ENCODE peak calls at places on chromosomes 7 and 10, in eight cellular contexts. D is stimulated activated CD4-positive, alpha-beta T cell treated with anti-CD3 and anti-CD28 coated beads, Interleukin-4, amount 100 ng/mL, for 24 hours; A is hepatocyte; I is left ventricle myocardium inferior; W is hypothalamus; M is hippocampal formation; E is cerebellum; Q is CD8-positive, alpha-beta memory T cell. G is an unnamed sample.

GRCh38 chr10:43963793-43964425 is 315.2 kb upstream of the ZNF32 start:
- DNase-seq in D (no peak), A (no peak), I (no peak), W (no peak), M (no peak), E (no peak), Q (no peak), G (peak)

GRCh38 chr10:34709637-34710390 is 105.3 kb downstream of the PARD3 start:
- DNase-seq in D (no peak), A (no peak), I (no peak), W (no peak), M (no peak), E (no peak), Q (no peak), G (no peak)

GRCh38 chr7:129188372-129188891 is at the start of gene SMO:
- DNase-seq in D (no peak), A (peak), I (peak), W (peak), M (no peak), E (peak), Q (no peak), G (no peak)

GRCh38 chr7:88226886-88227516 is 7.2 kb upstream of the SRI start:
- DNase-seq in D (no peak), A (peak), I (no peak), W (no peak), M (no peak), E (no peak), Q (no peak), G (no peak)

GRCh38 chr7:40306596-40306995 is 171.8 kb downstream of the SUGCT start:
- DNase-seq in D (no peak), A (no peak), I (no peak), W (no peak), M (no peak), E (no peak), Q (no peak), G (no peak)

GRCh38 chr10:74176380-74177139 is 25.5 kb downstream of the ADK start:
- DNase-seq in D (peak), A (peak), I (peak), W (peak), M (peak), E (peak), Q (peak), G (peak)

GRCh38 chr10:70192325-70192966 is 22.1 kb upstream of the SAR1A start:
- DNase-seq in D (no peak), A (no peak), I (no peak), W (no peak), M (no peak), E (no peak), Q (no peak), G (no peak)

GRCh38 chr7:107119376-107120100 is 49.3 kb upstream of the HBP1 start:
- DNase-seq in D (no peak), A (no peak), I (no peak), W (no peak), M (no peak), E (no peak), Q (no peak), G (no peak)

GRCh38 chr7:157474685-157475084 is 137.9 kb downstream of the DNAJB6 start:
- DNase-seq in D (peak), A (no peak), I (no peak), W (no peak), M (no peak), E (no peak), Q (no peak), G (peak)

GRCh38 chr10:69456880-69457693 is 5.8 kb downstream of the TSPAN15 start:
- DNase-seq in D (no peak), A (no peak), I (no peak), W (no peak), M (no peak), E (no peak), Q (no peak), G (no peak)

GRCh38 chr10:87608756-87609155 is 50.9 kb upstream of the PAPSS2 start:
- DNase-seq in D (no peak), A (peak), I (no peak), W (no peak), M (no peak), E (no peak), Q (no peak), G (no peak)

GRCh38 chr10:100359529-100360150 is 12.6 kb downstream of the SCD start:
- DNase-seq in D (no peak), A (no peak), I (no peak), W (no peak), M (no peak), E (no peak), Q (no peak), G (no peak)

GRCh38 chr7:86914468-86915054 is 144.9 kb downstream of the ELAPOR2 start:
- DNase-seq in D (no peak), A (peak), I (no peak), W (no peak), M (no peak), E (no peak), Q (no peak), G (no peak)

GRCh38 chr7:128947854-128948253 is 10.1 kb downstream of the IRF5 start:
- DNase-seq in D (no peak), A (no peak), I (no peak), W (no peak), M (no peak), E (no peak), Q (no peak), G (no peak)

GRCh38 chr10:107157071-107157470 is 7.4 kb downstream of the SORCS1 start:
- DNase-seq in D (no peak), A (no peak), I (no peak), W (no peak), M (no peak), E (no peak), Q (no peak), G (no peak)

GRCh38 chr10:132904169-132904813 is 38.1 kb downstream of the CFAP46 start:
- DNase-seq in D (peak), A (peak), I (peak), W (no peak), M (no peak), E (peak), Q (no peak), G (no peak)

GRCh38 chr10:117271427-117271826 is 30.5 kb downstream of the SLC18A2 start:
- DNase-seq in D (no peak), A (no peak), I (no peak), W (no peak), M (no peak), E (no peak), Q (no peak), G (no peak)

GRCh38 chr7:29651467-29651866 is 87.8 kb downstream of the PRR15 start:
- DNase-seq in D (no peak), A (no peak), I (no peak), W (no peak), M (no peak), E (no peak), Q (no peak), G (no peak)